ENCODE peak calls at places on chromosomes 7 and 10, in five cellular contexts. N is upper lobe of right lung, A is HT1080, L is RCC 7860, H is H9. S is an unnamed sample.

GRCh38 chr7:43516581-43517342 is 66.1 kb upstream of the STK17A start:
- DNase-seq in L (peak), N (no peak), H (no peak), A (peak), S (no peak)

GRCh38 chr10:34553753-34554152 is 261.3 kb downstream of the PARD3 start:
- DNase-seq in A (no peak), N (no peak), H (no peak), L (no peak), S (no peak)

GRCh38 chr7:90345548-90346319 is 782 bp upstream of the GTPBP10 start:
- DNase-seq in N (no peak), H (no peak), L (no peak), A (peak), S (no peak)

GRCh38 chr7:105336009-105336408 is 52.7 kb downstream of the SRPK2 start:
- DNase-seq in L (no peak), N (no peak), A (no peak), H (no peak), S (no peak)

GRCh38 chr7:121071662-121072061 is 83.2 kb downstream of the CPED1 start:
- DNase-seq in A (no peak), H (no peak), L (no peak), N (no peak), S (no peak)

GRCh38 chr10:52314822-52315552 is 906 bp downstream of the DKK1 start:
- DNase-seq in L (no peak), H (no peak), N (peak), A (no peak), S (no peak)

GRCh38 chr10:49560526-49560925 is 21.6 kb upstream of the ERCC6 start:
- DNase-seq in L (no peak), N (no peak), H (no peak), A (no peak), S (no peak)

GRCh38 chr7:112058654-112059053 is 147.5 kb downstream of the DOCK4 start:
- DNase-seq in A (no peak), H (no peak), L (no peak), N (no peak), S (no peak)

GRCh38 chr7:44212018-44212417 is 11.2 kb downstream of the YKT6 start:
- DNase-seq in H (no peak), L (no peak), N (peak), A (no peak), S (no peak)

GRCh38 chr10:34348917-34349509 is 466.1 kb downstream of the PARD3 start:
- DNase-seq in H (no peak), A (no peak), N (peak), L (no peak), S (no peak)

GRCh38 chr7:76393116-76394031 is 16.1 kb downstream of the SSC4D start:
- DNase-seq in A (peak), H (peak), N (peak), L (peak), S (peak)

GRCh38 chr7:102104245-102104644 is 182.4 kb upstream of the SH2B2 start:
- DNase-seq in N (no peak), L (no peak), A (no peak), H (no peak), S (no peak)

GRCh38 chr7:139811106-139811505 is 18.0 kb upstream of the TBXAS1 start:
- DNase-seq in H (no peak), N (no peak), A (peak), L (no peak), S (no peak)

GRCh38 chr10:79127151-79127961 is 58.6 kb downstream of the ZMIZ1 start:
- DNase-seq in A (peak), N (peak), H (peak), L (peak), S (no peak)

GRCh38 chr10:71271626-71272025 is 47.4 kb upstream of the SLC29A3 start:
- DNase-seq in N (no peak), H (no peak), A (peak), L (no peak), S (no peak)

GRCh38 chr10:98433371-98433770 is 13.4 kb downstream of the HPS1 start:
- DNase-seq in A (no peak), H (no peak), L (no peak), N (no peak), S (no peak)

GRCh38 chr10:132450466-132450824 is 53.4 kb downstream of the PWWP2B start:
- DNase-seq in L (no peak), N (no peak), A (no peak), H (no peak), S (no peak)

GRCh38 chr7:122803323-122803722 is 82.9 kb downstream of the CADPS2 start:
- DNase-seq in H (no peak), N (no peak), L (no peak), A (peak), S (no peak)

GRCh38 chr10:44479306-44479705 is 94.4 kb upstream of the CXCL12 start:
- DNase-seq in L (no peak), N (no peak), A (no peak), H (no peak), S (no peak)

GRCh38 chr10:97539523-97540200 is 32.9 kb upstream of the ANKRD2 start:
- DNase-seq in L (no peak), N (no peak), A (no peak), H (peak), S (peak)

GRCh38 chr7:107069457-107069856 is 25.0 kb downstream of the PRKAR2B start:
- DNase-seq in L (no peak), N (no peak), A (no peak), H (no peak), S (no peak)

GRCh38 chr7:104883248-104883717 is 130.7 kb upstream of the KMT2E start:
- DNase-seq in H (no peak), A (no peak), N (no peak), L (no peak), S (no peak)

GRCh38 chr7:31126976-31127375 is 74.9 kb downstream of the ADCYAP1R1 start:
- DNase-seq in H (no peak), N (no peak), L (no peak), A (peak), S (no peak)

GRCh38 chr10:13105184-13105583 is 5.2 kb downstream of the OPTN start:
- DNase-seq in N (no peak), L (no peak), A (no peak), H (no peak), S (no peak)

GRCh38 chr7:139588632-139589031 is 65.1 kb downstream of the CLEC2L start:
- DNase-seq in N (no peak), L (no peak), A (peak), H (no peak), S (no peak)

GRCh38 chr7:91064938-91065337 is 199.3 kb upstream of the FZD1 start:
- DNase-seq in H (no peak), N (no peak), L (no peak), A (peak), S (no peak)

GRCh38 chr7:144854839-144855424 is 19.1 kb upstream of the TPK1 start:
- DNase-seq in A (peak), L (peak), H (no peak), N (no peak), S (no peak)

GRCh38 chr10:93608421-93608820 is 3.9 kb upstream of the PDE6C start:
- DNase-seq in A (no peak), H (no peak), L (no peak), N (no peak), S (no peak)

GRCh38 chr10:53403688-53404087 is 631.1 kb upstream of the MBL2 start:
- DNase-seq in L (no peak), N (peak), H (no peak), A (peak), S (peak)

GRCh38 chr7:138352570-138353461 is 107.2 kb upstream of the TRIM24 start:
- DNase-seq in A (peak), L (no peak), H (peak), N (no peak), S (no peak)

GRCh38 chr7:84117304-84117703 is 77.3 kb downstream of the SEMA3A start:
- DNase-seq in L (no peak), A (no peak), N (no peak), H (no peak), S (no peak)